ENCODE peak calls at places on chromosomes 16 and 17, in six cellular contexts. T, C, Q, N, S and W are unnamed samples.

GRCh38 chr17:7476474-7476873 is 3.0 kb downstream of the ZBTB4 start:
- DNase-seq in T (no peak), C (no peak), Q (no peak), N (peak; percentile 58), S (no peak), W (no peak)

GRCh38 chr16:85465328-85466307 is 147.5 kb upstream of the GSE1 start:
- DNase-seq in T (peak; percentile 27), C (no peak), Q (no peak), N (peak; percentile 52), S (no peak), W (no peak)

GRCh38 chr16:81758376-81758775 is 20.7 kb upstream of the PLCG2 start:
- DNase-seq in T (peak; percentile 8), C (no peak), Q (no peak), N (peak; percentile 88), S (no peak), W (peak; percentile 65)

GRCh38 chr17:44569459-44569858 is 12.2 kb downstream of the FZD2 start:
- DNase-seq in T (no peak), C (no peak), Q (no peak), N (no peak), S (no peak), W (no peak)

GRCh38 chr17:82791532-82791931 is 39.7 kb downstream of the TBCD start:
- DNase-seq in T (peak; percentile 81), C (no peak), Q (no peak), N (no peak), S (no peak), W (no peak)

GRCh38 chr17:9725575-9725974 is 65.8 kb downstream of the DHRS7C start:
- DNase-seq in T (no peak), C (no peak), Q (no peak), N (no peak), S (no peak), W (no peak)

GRCh38 chr17:81256616-81257015 is 17.5 kb downstream of the NDUFAF8 start:
- DNase-seq in T (no peak), C (no peak), Q (no peak), N (no peak), S (no peak), W (no peak)

GRCh38 chr17:82023447-82024241 is 539 bp downstream of the LRRC45 start:
- DNase-seq in T (peak; percentile 26), C (no peak), Q (no peak), N (no peak), S (no peak), W (peak; percentile 16)

GRCh38 chr17:58364270-58364942 is 12.4 kb upstream of the SUPT4H1 start:
- DNase-seq in T (peak; percentile 50), C (no peak), Q (no peak), N (no peak), S (peak; percentile 48), W (peak; percentile 83)

GRCh38 chr16:933581-933980 is 37.2 kb downstream of the LMF1 start:
- DNase-seq in T (no peak), C (no peak), Q (no peak), N (no peak), S (no peak), W (no peak)
- H3K4me1 ChIP-seq in T (no peaks in the 10 kb centered on the region), C (no peaks in the 10 kb centered on the region), Q (no peaks in the 10 kb centered on the region), N (no peaks in the 10 kb centered on the region), S (no peaks in the 10 kb centered on the region), W (no peaks in the 10 kb centered on the region)

GRCh38 chr16:54425068-54425467 is 138.5 kb upstream of the IRX3 start:
- DNase-seq in T (no peak), C (no peak), Q (no peak), N (peak; percentile 52), S (no peak), W (no peak)
- H3K4me3 ChIP-seq in T (no peak overlapping the region), C (no peak overlapping the region), Q (no peak overlapping the region), N (peak overlapping the region; percentile 20), S (no peak overlapping the region), W (no peak overlapping the region)

DNA sequence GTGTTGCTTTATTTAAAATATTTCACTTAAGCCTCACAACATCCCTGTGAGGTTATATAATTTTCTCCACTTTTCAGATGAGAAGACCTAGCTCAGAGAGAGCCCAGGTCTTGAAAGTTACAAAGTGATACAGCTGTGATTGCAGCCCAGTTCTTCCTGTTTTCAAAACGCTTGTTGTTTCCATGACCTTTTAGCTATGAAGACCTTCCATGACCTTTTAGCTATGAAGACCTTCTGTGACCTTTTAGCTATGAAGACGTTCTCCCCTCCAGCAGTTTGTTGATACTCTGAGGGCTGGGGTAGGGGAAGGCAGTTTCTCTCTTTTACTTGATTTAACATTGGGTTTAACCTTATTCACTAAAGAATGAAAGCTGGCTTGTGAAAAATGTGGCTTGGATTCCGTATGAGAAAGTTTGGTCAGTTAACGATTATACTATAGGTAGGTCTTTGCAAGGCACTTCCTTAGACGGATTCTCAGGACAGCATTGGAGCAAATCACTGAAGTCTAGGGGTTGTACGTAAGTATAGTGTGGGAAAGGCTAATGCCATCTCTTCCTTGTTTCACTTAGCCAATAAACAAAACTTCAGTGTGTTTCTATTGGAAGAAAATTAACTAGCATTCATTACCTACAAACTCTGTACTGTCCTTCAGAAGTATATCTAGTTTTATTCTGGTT is 20.7 kb downstream of the PHKB start:
- DNase-seq in T (no peak), C (no peak), Q (no peak), N (no peak), S (no peak), W (no peak)
- H3K27ac ChIP-seq in T (no peak overlapping the region), C (no peak overlapping the region), Q (peak overlapping the region; percentile 15), N (no peak overlapping the region), S (no peak overlapping the region), W (no peak overlapping the region)

GRCh38 chr16:88824256-88825077 is 12.7 kb upstream of the APRT start:
- DNase-seq in T (no peak), C (no peak), Q (no peak), N (no peak), S (no peak), W (no peak)
- H3K4me1 ChIP-seq in T (no peaks in the 10 kb centered on the region), C (no peaks in the 10 kb centered on the region), Q (no peaks in the 10 kb centered on the region), N (no peaks in the 10 kb centered on the region), S (peaks cover 4% of the 10 kb centered on the region), W (peaks cover 2% of the 10 kb centered on the region)

DNA sequence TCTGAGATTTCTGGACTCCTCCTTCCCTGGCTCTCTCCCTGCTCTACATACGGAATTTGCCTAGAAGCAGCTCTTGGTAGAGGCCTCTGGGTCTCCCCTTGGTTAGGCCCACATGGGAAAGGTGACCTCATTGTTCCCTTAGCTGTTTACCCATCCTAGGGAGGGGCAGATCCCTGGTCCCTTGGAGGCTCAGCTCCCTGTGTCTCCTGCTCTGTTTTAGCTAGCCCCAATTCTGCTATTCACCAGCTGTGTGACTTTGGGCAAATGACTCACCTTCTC is 3.8 kb downstream of the ABCC3 start:
- DNase-seq in T (no peak), C (no peak), Q (no peak), N (peak; percentile 87), S (no peak), W (no peak)
- H3K4me3 ChIP-seq in T (no peak overlapping the region), C (no peak overlapping the region), Q (no peak overlapping the region), N (peak overlapping the region; percentile 81), S (no peak overlapping the region), W (no peak overlapping the region)

GRCh38 chr16:30061195-30061554 is 4.4 kb upstream of the ALDOA start:
- DNase-seq in T (no peak), C (no peak), Q (no peak), N (no peak), S (no peak), W (no peak)
- H3K27ac ChIP-seq in T (peak overlapping the region; percentile 81), C (no peak overlapping the region), Q (no peak overlapping the region), N (peak overlapping the region; percentile 9), S (no peak overlapping the region), W (no peak overlapping the region)

GRCh38 chr16:72932677-72933335 is 115.1 kb downstream of the ZFHX3 start:
- DNase-seq in T (no peak), C (no peak), Q (no peak), N (no peak), S (no peak), W (no peak)

GRCh38 chr16:72937360-72937759 is 110.6 kb downstream of the ZFHX3 start:
- DNase-seq in T (no peak), C (no peak), Q (no peak), N (no peak), S (no peak), W (no peak)

GRCh38 chr16:72935896-72936295 is 112.0 kb downstream of the ZFHX3 start:
- DNase-seq in T (no peak), C (no peak), Q (no peak), N (no peak), S (no peak), W (no peak)

GRCh38 chr16:72936408-72936807 is 111.5 kb downstream of the ZFHX3 start:
- DNase-seq in T (no peak), C (no peak), Q (no peak), N (no peak), S (no peak), W (peak; percentile 49)

DNA sequence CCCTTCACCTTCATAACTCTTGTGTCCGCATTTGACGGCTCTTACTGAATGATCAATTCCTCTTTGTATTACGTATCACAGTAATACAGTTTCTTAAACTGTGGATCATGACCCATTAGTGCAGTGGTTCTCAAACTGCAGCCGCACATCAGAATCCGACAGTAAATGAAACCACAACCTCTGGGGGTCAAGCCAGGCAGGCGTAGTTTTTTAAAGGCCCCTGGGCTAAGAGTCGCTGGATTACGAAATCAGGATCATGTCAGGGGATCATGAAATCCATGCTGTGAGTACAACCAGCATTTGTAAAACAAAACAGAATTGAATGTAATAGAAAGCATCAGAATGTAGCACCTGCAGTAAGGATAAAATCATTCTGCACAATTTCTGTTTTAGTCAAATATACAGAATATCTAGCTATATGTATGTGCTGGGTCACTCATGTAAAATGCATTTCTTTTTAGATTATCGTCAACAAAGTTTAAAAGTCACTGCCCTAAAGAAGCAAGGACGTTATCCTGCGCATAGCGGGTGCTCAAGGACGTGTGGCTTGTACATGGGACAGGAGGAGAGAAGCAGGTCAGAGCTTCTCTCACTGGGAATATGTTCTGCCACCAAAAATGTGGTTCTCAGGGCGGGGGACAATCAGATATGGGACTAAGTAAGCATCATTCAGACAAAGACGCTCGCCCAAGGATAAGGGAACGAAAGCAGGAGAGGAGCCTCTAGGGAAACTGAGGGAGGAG is 113.1 kb downstream of the ZFHX3 start:
- DNase-seq in T (peak; percentile 84), C (no peak), Q (no peak), N (no peak), S (no peak), W (no peak)
- H3K4me1 ChIP-seq in T (peaks cover 4% of the 10 kb centered on the region), C (peaks cover 57% of the 10 kb centered on the region), Q (no peaks in the 10 kb centered on the region), N (peaks cover 1% of the 10 kb centered on the region), S (peaks cover 82% of the 10 kb centered on the region), W (peaks cover 10% of the 10 kb centered on the region)

GRCh38 chr17:36641877-36642845 is 40.8 kb downstream of the MRM1 start:
- DNase-seq in T (no peak), C (no peak), Q (no peak), N (no peak), S (no peak), W (peak; percentile 18)
- H3K4me3 ChIP-seq in T (peak overlapping the region; percentile 41), C (peak overlapping the region; percentile 43), Q (no peak overlapping the region), N (no peak overlapping the region), S (peak overlapping the region; percentile 34), W (no peak overlapping the region)

GRCh38 chr16:1615761-1616160 is 3.6 kb downstream of the CRAMP1 start:
- DNase-seq in T (no peak), C (no peak), Q (no peak), N (no peak), S (no peak), W (no peak)

GRCh38 chr16:1613728-1614225 is 1.6 kb downstream of the CRAMP1 start:
- DNase-seq in T (peak; percentile 22), C (no peak), Q (no peak), N (no peak), S (peak; percentile 30), W (peak; percentile 12)

GRCh38 chr16:1612320-1613111 is at the start of gene CRAMP1:
- DNase-seq in T (peak; percentile 8), C (no peak), Q (peak; percentile 10), N (no peak), S (no peak), W (peak; percentile 19)

GRCh38 chr16:1613240-1613639 is 1.1 kb downstream of the CRAMP1 start:
- DNase-seq in T (no peak), C (no peak), Q (no peak), N (no peak), S (no peak), W (no peak)

GRCh38 chr16:1614226-1615102 is 2.3 kb downstream of the CRAMP1 start:
- DNase-seq in T (peak; percentile 56), C (no peak), Q (no peak), N (no peak), S (peak; percentile 31), W (peak; percentile 15)
- H3K27ac ChIP-seq in T (peak overlapping the region; percentile 63), C (peak overlapping the region; percentile 73), Q (no peak overlapping the region), N (no peak overlapping the region), S (peak overlapping the region; percentile 64), W (peak overlapping the region; percentile 45)